ENCODE peak calls at places on chromosomes 1 and 21, in six cellular contexts. M is ovary, N is esophagus squamous epithelium, Q is tibial nerve, R is uterus, B is body of pancreas. P is an unnamed sample. For H3K9me3, the result is how much of the 10 kb centered on the place peaks cover.

GRCh38 chr21:31156169-31156568 is 117.9 kb upstream of the KRTAP19-8 start:
- DNase-seq in M (no peak), N (no peak), Q (no peak), R (no peak), B (no peak), P (no peak)

GRCh38 chr1:5997316-5997715 is 5.1 kb upstream of the NPHP4 start:
- DNase-seq in M (no peak), N (no peak), Q (no peak), R (no peak), B (no peak), P (peak)

GRCh38 chr1:217089239-217090014 is 366.2 kb upstream of the ESRRG start:
- DNase-seq in M (peak), N (no peak), Q (no peak), R (no peak), B (peak), P (no peak)

GRCh38 chr1:61853545-61853944 is 111.3 kb downstream of the PATJ start:
- DNase-seq in M (no peak), N (no peak), Q (no peak), R (no peak), B (no peak), P (no peak)

GRCh38 chr1:168084396-168085231 is 52.1 kb downstream of the GPR161 start:
- DNase-seq in M (peak), N (no peak), Q (peak), R (peak), B (peak), P (peak)

GRCh38 chr1:215501496-215501895 is 65.6 kb upstream of the KCTD3 start:
- DNase-seq in M (no peak), N (no peak), Q (no peak), R (no peak), B (no peak), P (no peak)

GRCh38 chr1:46488343-46489168 is 1.1 kb upstream of the DMBX1 start:
- DNase-seq in M (no peak), N (no peak), Q (no peak), R (no peak), B (no peak), P (no peak)

GRCh38 chr1:203559523-203559922 is 65.6 kb downstream of the OPTC start:
- DNase-seq in M (peak), N (no peak), Q (no peak), R (peak), B (no peak), P (no peak)

GRCh38 chr1:37673920-37674319 is 18.4 kb upstream of the CDCA8 start:
- DNase-seq in M (no peak), N (no peak), Q (no peak), R (no peak), B (no peak), P (peak)

GRCh38 chr1:42777860-42778259 is 6.9 kb upstream of the TMEM269 start:
- DNase-seq in M (no peak), N (no peak), Q (no peak), R (no peak), B (peak), P (no peak)

GRCh38 chr1:78033797-78034172 is 12.0 kb upstream of the GIPC2 start:
- DNase-seq in M (no peak), N (no peak), Q (no peak), R (no peak), B (no peak), P (no peak)

GRCh38 chr1:32933742-32934322 is 30.8 kb downstream of the RNF19B start:
- DNase-seq in M (no peak), N (no peak), Q (no peak), R (peak), B (peak), P (no peak)

GRCh38 chr1:109757936-109758786 is 5.6 kb downstream of the EPS8L3 start:
- DNase-seq in M (no peak), N (no peak), Q (no peak), R (no peak), B (no peak), P (peak)

GRCh38 chr1:20237646-20238045 is 51.3 kb upstream of the PLA2G2C start:
- DNase-seq in M (no peak), N (no peak), Q (no peak), R (no peak), B (no peak), P (no peak)

GRCh38 chr21:44921928-44922327 is 1.2 kb upstream of the ITGB2 start:
- DNase-seq in M (no peak), N (no peak), Q (no peak), R (no peak), B (no peak), P (no peak)

GRCh38 chr21:18164933-18165332 is 79.7 kb upstream of the CHODL start:
- DNase-seq in M (no peak), N (no peak), Q (no peak), R (no peak), B (no peak), P (no peak)

GRCh38 chr1:75345538-75346292 is 211.5 kb downstream of the LHX8 start:
- DNase-seq in M (no peak), N (no peak), Q (no peak), R (no peak), B (no peak), P (no peak)

GRCh38 chr1:119470377-119470776 is 36.6 kb upstream of the HSD3B1 start:
- DNase-seq in M (no peak), N (no peak), Q (no peak), R (no peak), B (no peak), P (no peak)

GRCh38 chr1:25356441-25356840 is 18.3 kb downstream of the TMEM50A start:
- DNase-seq in M (no peak), N (no peak), Q (no peak), R (no peak), B (no peak), P (no peak)

GRCh38 chr1:185561629-185562028 is 172.6 kb upstream of the HMCN1 start:
- DNase-seq in M (no peak), N (no peak), Q (no peak), R (no peak), B (no peak), P (no peak)

DNA sequence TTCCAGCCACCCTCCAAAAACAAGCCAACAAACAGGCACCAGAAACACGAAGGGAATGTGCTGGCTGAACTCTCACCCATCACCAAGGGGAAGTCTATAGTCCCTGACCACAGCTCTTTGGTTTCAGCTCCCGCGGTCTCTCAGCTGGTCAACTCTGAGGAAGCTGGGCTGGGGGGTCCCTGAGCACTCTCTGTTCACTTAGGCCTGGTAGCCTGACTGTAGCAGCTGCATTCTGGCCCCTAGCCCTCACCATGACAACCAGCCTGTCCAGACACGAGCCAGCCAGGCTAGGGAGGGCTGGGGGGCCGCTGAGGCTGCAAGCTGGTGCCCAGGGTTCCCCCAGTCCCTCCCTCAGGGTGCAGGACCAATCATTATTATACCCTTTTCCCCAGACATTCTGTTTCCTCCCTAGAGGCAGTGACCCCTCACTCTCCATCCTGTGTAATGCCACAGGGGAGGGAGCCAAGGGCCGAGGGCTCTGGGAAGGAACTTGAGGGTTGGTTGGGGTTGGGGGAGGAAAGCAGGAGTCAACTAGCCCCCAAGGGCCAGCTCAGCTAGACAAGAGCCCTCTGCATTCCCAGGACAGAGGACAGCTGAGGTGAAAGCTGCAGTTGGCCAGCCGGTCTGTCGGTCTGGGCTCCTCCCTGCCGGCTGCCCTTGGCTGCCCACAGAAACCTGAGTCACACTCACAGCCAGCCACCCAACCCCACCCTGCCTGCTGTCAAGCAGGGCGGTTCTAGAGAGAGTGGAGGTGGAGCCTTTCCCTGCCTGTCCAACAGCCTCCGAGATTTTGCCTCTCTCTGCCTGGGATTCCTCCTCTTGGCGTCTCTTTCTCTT is 1.2 kb upstream of the TRAPPC3 start:
- DNase-seq in M (peak), N (peak), Q (peak), R (peak), B (peak), P (peak)
- H3K4me3 ChIP-seq in M (no peak), N (peak), Q (no peak), R (no peak), B (no peak), P (no peak)

GRCh38 chr1:183869671-183870070 is 64.8 kb downstream of the RGL1 start:
- DNase-seq in M (no peak), N (no peak), Q (no peak), R (no peak), B (no peak), P (no peak)
- TF ChIP-seq POLR2A in M (no peak), N (no peak), Q (no peak), R (no peak), B (no peak), P (no peak)

GRCh38 chr1:227526524-227526923 is 36.8 kb upstream of the ZNF678 start:
- DNase-seq in M (no peak), N (no peak), Q (no peak), R (no peak), B (no peak), P (no peak)
- H3K9me3 ChIP-seq in M (under half), N (under half), Q (under half), R (under half), B (half or more), P (under half)

GRCh38 chr1:173867141-173867752 is 542 bp downstream of the GAS5 start:
- DNase-seq in M (peak), N (no peak), Q (no peak), R (no peak), B (no peak), P (peak)

GRCh38 chr1:173866462-173866861 is 1.3 kb downstream of the GAS5 start:
- DNase-seq in M (no peak), N (no peak), Q (no peak), R (no peak), B (no peak), P (no peak)

GRCh38 chr1:173863224-173864151 is 4.3 kb downstream of the GAS5 start:
- DNase-seq in M (no peak), N (no peak), Q (no peak), R (no peak), B (no peak), P (no peak)

GRCh38 chr1:173864179-173864867 is 3.5 kb downstream of the GAS5 start:
- DNase-seq in M (no peak), N (no peak), Q (no peak), R (no peak), B (no peak), P (no peak)

GRCh38 chr1:173865468-173866164 is 2.2 kb downstream of the GAS5 start:
- DNase-seq in M (no peak), N (no peak), Q (no peak), R (no peak), B (no peak), P (no peak)
- H3K4me3 ChIP-seq in M (no peak), N (peak), Q (no peak), R (no peak), B (peak), P (peak)

GRCh38 chr1:197776348-197777082 is 1.2 kb upstream of the DENND1B start:
- DNase-seq in M (no peak), N (no peak), Q (no peak), R (peak), B (no peak), P (no peak)

GRCh38 chr1:197773856-197774255 is 1.4 kb downstream of the DENND1B start:
- DNase-seq in M (no peak), N (no peak), Q (no peak), R (no peak), B (no peak), P (no peak)

GRCh38 chr1:197771904-197772561 is 3.2 kb downstream of the DENND1B start:
- DNase-seq in M (no peak), N (no peak), Q (no peak), R (no peak), B (no peak), P (no peak)

GRCh38 chr1:197775282-197776262 is at the start of gene DENND1B:
- DNase-seq in M (peak), N (peak), Q (peak), R (peak), B (peak), P (peak)

DNA sequence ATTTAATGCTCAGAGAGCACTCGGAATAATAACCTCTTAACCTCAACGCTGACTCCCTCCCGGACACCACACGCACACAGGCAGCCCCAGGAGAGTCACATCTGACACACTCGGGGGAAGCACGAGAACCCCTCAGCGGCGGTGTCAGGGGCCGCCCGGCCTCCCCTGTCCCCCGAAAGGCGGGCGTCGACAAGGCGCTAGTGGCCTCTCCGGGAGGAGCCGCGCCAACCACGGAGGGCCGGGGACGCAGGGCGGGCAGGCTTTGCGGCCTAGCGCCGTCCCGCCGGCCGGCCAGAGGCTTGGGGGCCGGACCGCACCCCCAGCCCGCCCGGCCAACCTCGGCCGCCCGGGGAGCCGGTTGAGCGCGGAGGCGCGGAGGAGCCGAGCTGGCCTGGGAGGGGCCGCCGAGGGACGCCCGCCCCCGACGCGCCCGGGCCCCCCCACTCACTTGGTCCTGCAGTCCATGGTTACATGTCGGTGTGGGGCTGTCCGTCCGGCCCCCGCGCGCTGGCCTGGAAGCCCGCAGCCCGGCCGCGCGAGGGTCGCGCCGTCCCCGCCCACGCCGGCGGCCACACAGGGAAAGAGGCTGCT is 494 bp downstream of the DENND1B start:
- DNase-seq in M (peak), N (no peak), Q (no peak), R (peak), B (peak), P (peak)
- TF ChIP-seq POLR2A in M (no peak), N (no peak), Q (no peak), R (no peak), B (no peak), P (no peak)

GRCh38 chr1:15953791-15954201 is 22.1 kb downstream of the ZBTB17 start:
- DNase-seq in M (no peak), N (no peak), Q (no peak), R (no peak), B (no peak), P (no peak)

GRCh38 chr1:15951341-15952153 is 24.4 kb downstream of the ZBTB17 start:
- DNase-seq in M (peak), N (no peak), Q (no peak), R (no peak), B (no peak), P (no peak)

GRCh38 chr1:15952317-15953258 is 23.3 kb downstream of the ZBTB17 start:
- DNase-seq in M (peak), N (no peak), Q (no peak), R (no peak), B (no peak), P (no peak)

GRCh38 chr1:15954316-15954715 is 21.6 kb downstream of the ZBTB17 start:
- DNase-seq in M (no peak), N (no peak), Q (no peak), R (no peak), B (no peak), P (peak)

GRCh38 chr1:15953294-15953771 is 22.6 kb downstream of the ZBTB17 start:
- DNase-seq in M (peak), N (no peak), Q (no peak), R (no peak), B (no peak), P (no peak)
- H3K9me3 ChIP-seq in M (under half), N (under half), Q (under half), R (under half), B (under half), P (under half)

GRCh38 chr1:21437341-21437640 is 2.6 kb upstream of the NBPF3 start:
- DNase-seq in M (no peak), N (no peak), Q (no peak), R (no peak), B (no peak), P (no peak)
- H3K4me3 ChIP-seq in M (no peak), N (peak), Q (no peak), R (no peak), B (no peak), P (no peak)

P was measured in Peyer's patch.